ENCODE peak calls at places on chromosomes 3 and 15, in nine cellular contexts. X is H9; P is endothelial cell; B is GM13976; I is MCF 10A; J is activated T-helper 1 cell treated with anti-CD3 and anti-CD28 coated beads, Interleukin-2, amount 50 U/mL, for 16 hours; H is neuronal stem cell; S is adipocyte; E is COLO829. R is an unnamed sample.

GRCh38 chr3:115100172-115100571 is 46.9 kb downstream of the ZBTB20 start:
- DNase-seq in X (no peak), P (no peak), B (no peak), I (peak), J (no peak), H (no peak), S (peak), E (no peak), R (no peak)

GRCh38 chr15:81865850-81866537 is 179.8 kb downstream of the MEX3B start:
- DNase-seq in X (no peak), P (no peak), B (peak), I (no peak), J (no peak), H (no peak), S (no peak), E (no peak), R (no peak)

GRCh38 chr3:185152433-185153169 is at the start of gene C3orf70:
- DNase-seq in X (peak), P (peak), B (peak), I (peak), J (no peak), H (peak), S (peak), E (peak), R (no peak)

GRCh38 chr3:11584570-11584969 is 59.1 kb downstream of the VGLL4 start:
- DNase-seq in X (no peak), P (no peak), B (no peak), I (no peak), J (no peak), H (no peak), S (no peak), E (no peak), R (no peak)

GRCh38 chr3:10522646-10523303 is 17.4 kb upstream of the ATP2B2 start:
- DNase-seq in X (peak), P (no peak), B (no peak), I (no peak), J (no peak), H (no peak), S (no peak), E (no peak), R (no peak)

GRCh38 chr3:176514297-176514696 is 683.0 kb downstream of the TBL1XR1 start:
- DNase-seq in X (peak), P (peak), B (no peak), I (peak), J (no peak), H (peak), S (peak), E (peak), R (no peak)

GRCh38 chr15:88894819-88895767 is at the start of gene HAPLN3:
- DNase-seq in X (peak), P (peak), B (peak), I (peak), J (peak), H (no peak), S (peak), E (peak), R (no peak)

GRCh38 chr3:133792171-133792763 is 13.3 kb upstream of the SRPRB start:
- DNase-seq in X (no peak), P (no peak), B (no peak), I (peak), J (no peak), H (peak), S (peak), E (no peak), R (no peak)

GRCh38 chr3:53201190-53201504 is 40.1 kb downstream of the PRKCD start:
- DNase-seq in X (no peak), P (no peak), B (no peak), I (no peak), J (no peak), H (no peak), S (no peak), E (no peak), R (no peak)

GRCh38 chr3:46675843-46676567 is 17.5 kb downstream of the ALS2CL start:
- DNase-seq in X (no peak), P (no peak), B (no peak), I (no peak), J (no peak), H (no peak), S (peak), E (no peak), R (no peak)

GRCh38 chr3:52934626-52935530 is 37.5 kb upstream of the STIMATE start:
- DNase-seq in X (peak), P (peak), B (peak), I (peak), J (peak), H (peak), S (peak), E (peak), R (no peak)

GRCh38 chr15:63601026-63601726 is 4.0 kb downstream of the FBXL22 start:
- DNase-seq in X (no peak), P (peak), B (peak), I (peak), J (peak), H (peak), S (peak), E (no peak), R (peak)

GRCh38 chr3:78204977-78205376 is 1165.1 kb downstream of the ROBO2 start:
- DNase-seq in X (no peak), P (no peak), B (no peak), I (peak), J (no peak), H (no peak), S (peak), E (peak), R (no peak)

GRCh38 chr3:58184309-58184981 is 26.3 kb downstream of the DNASE1L3 start:
- DNase-seq in X (no peak), P (no peak), B (no peak), I (no peak), J (no peak), H (no peak), S (no peak), E (no peak), R (no peak)

GRCh38 chr3:197590313-197590962 is 34.7 kb upstream of the BDH1 start:
- DNase-seq in X (no peak), P (no peak), B (no peak), I (no peak), J (no peak), H (no peak), S (no peak), E (no peak), R (no peak)

GRCh38 chr3:121871434-121871833 is 22.8 kb upstream of the SLC15A2 start:
- DNase-seq in X (no peak), P (no peak), B (no peak), I (no peak), J (no peak), H (no peak), S (no peak), E (no peak), R (no peak)

GRCh38 chr3:60854762-60855161 is 396.5 kb downstream of the FHIT start:
- DNase-seq in X (no peak), P (no peak), B (no peak), I (no peak), J (no peak), H (no peak), S (no peak), E (no peak), R (no peak)

GRCh38 chr15:74180689-74181602 is 7.4 kb downstream of the ISLR start:
- DNase-seq in X (no peak), P (no peak), B (no peak), I (no peak), J (no peak), H (no peak), S (no peak), E (no peak), R (no peak)

GRCh38 chr3:10283638-10284037 is 9.1 kb downstream of the GHRL start:
- DNase-seq in X (no peak), P (no peak), B (no peak), I (peak), J (no peak), H (no peak), S (no peak), E (no peak), R (no peak)

GRCh38 chr3:123295171-123295900 is 93.6 kb downstream of the SEC22A start:
- DNase-seq in X (no peak), P (no peak), B (no peak), I (no peak), J (no peak), H (no peak), S (no peak), E (no peak), R (no peak)

GRCh38 chr3:71356272-71356671 is 227.3 kb downstream of the FOXP1 start:
- DNase-seq in X (no peak), P (no peak), B (no peak), I (no peak), J (no peak), H (no peak), S (no peak), E (no peak), R (no peak)

GRCh38 chr15:89139613-89140499 is 51.6 kb downstream of the ABHD2 start:
- DNase-seq in X (no peak), P (no peak), B (no peak), I (no peak), J (no peak), H (no peak), S (no peak), E (no peak), R (no peak)

GRCh38 chr15:66588971-66589370 is 23.2 kb upstream of the LCTL start:
- DNase-seq in X (peak), P (no peak), B (no peak), I (no peak), J (no peak), H (no peak), S (no peak), E (no peak), R (no peak)

GRCh38 chr3:108388136-108389132 is 92.1 kb downstream of the HHLA2 start:
- DNase-seq in X (no peak), P (no peak), B (peak), I (no peak), J (no peak), H (no peak), S (no peak), E (no peak), R (no peak)

GRCh38 chr3:184748219-184749135 is 36.6 kb upstream of the MAGEF1 start:
- DNase-seq in X (peak), P (peak), B (peak), I (peak), J (no peak), H (no peak), S (no peak), E (no peak), R (no peak)

GRCh38 chr3:130386604-130387263 is 41.3 kb downstream of the COL6A5 start:
- DNase-seq in X (no peak), P (no peak), B (no peak), I (peak), J (no peak), H (no peak), S (peak), E (no peak), R (no peak)

GRCh38 chr15:73518180-73518862 is 75.4 kb downstream of the REC114 start:
- DNase-seq in X (peak), P (no peak), B (no peak), I (peak), J (no peak), H (peak), S (no peak), E (no peak), R (no peak)

R was measured in activated gamma-delta T cell.